ENCODE peak calls at places on chromosomes 4 and X, in seven cellular contexts. L is GF-D8, E is psoas muscle, F is GDM1, B is cardiac muscle cell, S is nucleus accumbens, Q is dermis blood vessel endothelial cell. O is an unnamed sample.
A peak's percentile ranks its signal among the peaks of the same experiment; 100 is the strongest.

GRCh38 chrX:9352243-9352642 is 112.6 kb upstream of the TBL1X start:
- DNase-seq in F (no peak), B (no peak), Q (no peak), E (no peak), S (no peak), L (peak; percentile 61), O (no peak)

GRCh38 chrX:21745756-21746155 is 12.2 kb downstream of the SMPX start:
- DNase-seq in E (peak; percentile 53), B (peak; percentile 56), S (no peak), L (no peak), Q (peak; percentile 46), F (no peak), O (no peak)

GRCh38 chr4:152510349-152511147 is 25.3 kb downstream of the FBXW7 start:
- DNase-seq in F (no peak), E (no peak), B (no peak), S (no peak), Q (no peak), L (no peak), O (no peak)

GRCh38 chr4:83503974-83504373 is 19.1 kb upstream of the ABRAXAS1 start:
- DNase-seq in E (no peak), Q (no peak), S (no peak), F (no peak), B (no peak), L (no peak), O (no peak)

GRCh38 chr4:76607266-76607799 is 172.3 kb downstream of the SHROOM3 start:
- DNase-seq in E (no peak), S (no peak), F (no peak), B (no peak), L (no peak), Q (no peak), O (no peak)

GRCh38 chr4:83438719-83439118 is 16.9 kb downstream of the HELQ start:
- DNase-seq in S (no peak), F (no peak), Q (no peak), L (no peak), B (no peak), E (no peak), O (no peak)

GRCh38 chr4:67198757-67199156 is 346.5 kb downstream of the CENPC start:
- DNase-seq in Q (no peak), S (no peak), E (no peak), F (no peak), L (no peak), B (peak; percentile 48), O (no peak)

GRCh38 chr4:138199568-138200235 is 42.4 kb downstream of the SLC7A11 start:
- DNase-seq in Q (peak; percentile 72), B (no peak), E (no peak), L (no peak), F (no peak), S (no peak), O (no peak)

GRCh38 chr4:17400696-17401095 is 111.2 kb downstream of the QDPR start:
- DNase-seq in L (no peak), E (no peak), S (no peak), B (no peak), F (no peak), Q (no peak), O (no peak)

GRCh38 chr4:182212211-182212761 is 30.9 kb upstream of the TENM3 start:
- DNase-seq in L (no peak), B (peak; percentile 91), Q (no peak), F (no peak), E (no peak), S (no peak), O (no peak)

GRCh38 chr4:112144546-112145325 is 518 bp upstream of the FAM241A start:
- DNase-seq in B (no peak), Q (no peak), L (no peak), F (no peak), E (peak; percentile 45), S (no peak), O (no peak)

GRCh38 chr4:87354168-87355102 is 31.8 kb upstream of the HSD17B13 start:
- DNase-seq in F (no peak), Q (no peak), L (no peak), S (no peak), B (no peak), E (no peak), O (no peak)

GRCh38 chrX:8504451-8504850 is 39.8 kb downstream of the VCX3B start:
- DNase-seq in S (no peak), F (no peak), B (no peak), Q (no peak), E (no peak), L (no peak), O (no peak)

GRCh38 chr4:124530464-124531077 is 182.0 kb downstream of the ANKRD50 start:
- DNase-seq in L (no peak), B (no peak), E (no peak), Q (no peak), S (no peak), F (no peak), O (no peak)

GRCh38 chrX:18252644-18253359 is 32.1 kb upstream of the BEND2 start:
- DNase-seq in S (no peak), Q (peak; percentile 35), L (no peak), E (no peak), F (no peak), B (no peak), O (no peak)

GRCh38 chr4:107721436-107722090 is 1.5 kb upstream of the PAPSS1 start:
- DNase-seq in E (no peak), S (no peak), F (peak; percentile 20), L (no peak), B (peak; percentile 22), Q (no peak), O (no peak)

O was measured in posterior cingulate gyrus.